ENCODE peak calls at places on chromosomes 5 and 9, in ten cellular contexts. Z is HL-60, V is HCT116, O is breast epithelium, K is H1, L is stomach, W is Panc1, I is GM12891, S is sigmoid colon, P is SK-N-SH. A is an unnamed sample.

GRCh38 chr5:107404595-107405366 is 266.0 kb downstream of the EFNA5 start:
- DNase-seq in K (no peak), I (no peak), P (no peak), Z (no peak), W (no peak), L (no peak), S (no peak), V (no peak), O (no peak), A (no peak)

GRCh38 chr9:134243778-134244467 is 79.6 kb upstream of the RNU6ATAC start:
- DNase-seq in S (no peak), P (no peak), O (no peak), W (no peak), L (peak), Z (peak), K (no peak), I (peak), V (no peak), A (no peak)

GRCh38 chr5:181171782-181172181 is 24.4 kb downstream of the OR2V2 start:
- DNase-seq in P (no peak), V (no peak), W (no peak), I (no peak), L (no peak), K (no peak), S (no peak), Z (no peak), O (no peak), A (no peak)

GRCh38 chr5:126100767-126101166 is 322.4 kb upstream of the GRAMD2B start:
- DNase-seq in W (no peak), K (no peak), I (no peak), S (no peak), P (no peak), V (peak), Z (no peak), L (no peak), O (no peak), A (no peak)

GRCh38 chr9:116482740-116483139 is 204.4 kb upstream of the TRIM32 start:
- DNase-seq in W (no peak), S (no peak), P (no peak), O (no peak), L (no peak), I (no peak), V (no peak), Z (no peak), K (peak), A (no peak)

GRCh38 chr5:118479285-118479684 is 509.1 kb downstream of the DTWD2 start:
- DNase-seq in W (no peak), O (no peak), S (no peak), K (no peak), Z (no peak), V (no peak), I (no peak), L (no peak), P (no peak), A (no peak)

GRCh38 chr9:110875275-110875674 is 163.0 kb downstream of the LPAR1 start:
- DNase-seq in K (peak), P (no peak), L (no peak), O (no peak), W (no peak), S (peak), I (peak), V (no peak), Z (peak), A (no peak)

GRCh38 chr5:141771031-141771430 is 89.0 kb upstream of the ARAP3 start:
- DNase-seq in W (no peak), I (no peak), K (no peak), L (no peak), O (no peak), S (no peak), Z (no peak), V (no peak), P (no peak), A (no peak)

GRCh38 chr5:42767491-42768105 is 11.0 kb downstream of the CCDC152 start:
- DNase-seq in S (no peak), I (no peak), P (peak), K (no peak), V (no peak), L (no peak), W (peak), Z (no peak), O (no peak), A (no peak)

GRCh38 chr9:114287001-114287762 is 35.7 kb upstream of the ORM1 start:
- DNase-seq in O (peak), I (no peak), Z (no peak), W (no peak), V (no peak), K (peak), P (no peak), L (no peak), S (peak), A (no peak)

GRCh38 chr5:115816226-115817042 is at the start of gene CDO1:
- DNase-seq in O (peak), S (peak), W (no peak), K (peak), Z (no peak), P (peak), L (no peak), V (no peak), I (peak), A (no peak)

GRCh38 chr9:102114557-102114956 is 376.1 kb upstream of the GRIN3A start:
- DNase-seq in K (no peak), V (no peak), L (no peak), I (no peak), W (no peak), P (no peak), Z (no peak), S (no peak), O (no peak), A (no peak)

GRCh38 chr5:149563461-149563860 is 12.2 kb upstream of the CSNK1A1 start:
- DNase-seq in V (no peak), L (no peak), S (no peak), W (peak), Z (no peak), K (no peak), O (no peak), P (no peak), I (no peak), A (no peak)

GRCh38 chr9:137582286-137582860 is 3.6 kb upstream of the DPH7 start:
- DNase-seq in P (peak), V (no peak), S (no peak), I (no peak), L (peak), Z (no peak), O (no peak), W (no peak), K (peak), A (no peak)

GRCh38 chr5:121630402-121630801 is 221.3 kb upstream of the FTMT start:
- DNase-seq in V (no peak), Z (no peak), K (no peak), W (no peak), I (no peak), P (no peak), L (no peak), O (no peak), S (no peak), A (no peak)

GRCh38 chr5:144201578-144201977 is 30.9 kb downstream of the KCTD16 start:
- DNase-seq in K (no peak), Z (no peak), O (no peak), V (no peak), W (no peak), S (no peak), P (no peak), I (no peak), L (no peak), A (no peak)

GRCh38 chr5:80238778-80239679 is 16.8 kb downstream of the SERINC5 start:
- DNase-seq in P (peak), I (no peak), Z (no peak), L (peak), O (peak), V (no peak), W (no peak), K (no peak), S (peak), A (peak)

GRCh38 chr9:133307271-133307670 is 28.7 kb downstream of the SURF6 start:
- DNase-seq in I (no peak), K (no peak), P (no peak), W (no peak), V (no peak), Z (no peak), L (no peak), O (no peak), S (no peak), A (no peak)

GRCh38 chr5:151202381-151203139 is 21.3 kb downstream of the CCDC69 start:
- DNase-seq in O (no peak), V (peak), I (no peak), W (peak), L (no peak), K (no peak), Z (peak), S (no peak), P (no peak), A (peak)

GRCh38 chr5:120684213-120684612 is 220.1 kb downstream of the PRR16 start:
- DNase-seq in S (no peak), K (no peak), W (no peak), P (no peak), I (no peak), O (no peak), Z (no peak), V (peak), L (no peak), A (no peak)

GRCh38 chr9:105503873-105504272 is 54.1 kb upstream of the FKTN start:
- DNase-seq in P (no peak), O (no peak), K (no peak), S (no peak), L (no peak), W (no peak), I (no peak), Z (no peak), V (no peak), A (no peak)

GRCh38 chr5:108639356-108639755 is 108.3 kb upstream of the FER start:
- DNase-seq in K (no peak), P (no peak), L (no peak), O (no peak), V (no peak), S (no peak), I (no peak), W (no peak), Z (no peak), A (no peak)

GRCh38 chr9:93089481-93089991 is 6.5 kb upstream of the CARD19 start:
- DNase-seq in I (no peak), P (peak), L (no peak), O (peak), K (no peak), Z (no peak), W (no peak), S (peak), V (no peak), A (no peak)

GRCh38 chr5:109141499-109142200 is 268.1 kb downstream of the PJA2 start:
- DNase-seq in Z (no peak), L (no peak), W (no peak), I (no peak), K (no peak), P (no peak), V (no peak), S (no peak), O (no peak), A (no peak)

GRCh38 chr5:56525117-56525516 is 290.2 kb upstream of the MAP3K1 start:
- DNase-seq in Z (no peak), L (peak), W (no peak), P (no peak), K (no peak), O (no peak), S (no peak), I (no peak), V (no peak), A (no peak)

GRCh38 chr5:51172853-51173635 is 210.2 kb upstream of the ISL1 start:
- DNase-seq in I (no peak), P (no peak), V (no peak), L (no peak), O (no peak), Z (no peak), K (peak), S (no peak), W (no peak), A (no peak)

GRCh38 chr5:123059455-123059854 is 22.9 kb upstream of the PPIC start:
- DNase-seq in W (no peak), Z (no peak), O (no peak), S (no peak), P (no peak), L (no peak), V (no peak), K (no peak), I (no peak), A (no peak)

GRCh38 chr9:83013261-83013610 is 49.7 kb downstream of the RASEF start:
- DNase-seq in V (no peak), S (no peak), I (no peak), W (no peak), L (no peak), K (no peak), Z (no peak), O (no peak), P (no peak), A (peak)

GRCh38 chr9:131618785-131619184 is 73.5 kb downstream of the PRRT1B start:
- DNase-seq in Z (no peak), V (no peak), I (no peak), K (no peak), S (no peak), W (no peak), P (no peak), L (no peak), O (no peak), A (no peak)

GRCh38 chr9:123983047-123983446 is 28.5 kb upstream of the LHX2 start:
- DNase-seq in O (no peak), P (no peak), K (no peak), L (no peak), V (no peak), I (no peak), W (no peak), Z (no peak), S (no peak), A (no peak)

GRCh38 chr5:93583799-93584530 is 943 bp downstream of the NR2F1 start:
- DNase-seq in K (no peak), I (no peak), L (no peak), P (peak), V (no peak), O (no peak), W (no peak), S (peak), Z (no peak), A (peak)

GRCh38 chr5:93584531-93585053 is 1.6 kb downstream of the NR2F1 start:
- DNase-seq in K (no peak), I (no peak), S (no peak), Z (no peak), P (peak), W (no peak), L (no peak), V (no peak), O (no peak), A (peak)

GRCh38 chr5:93581738-93582414 is 857 bp upstream of the NR2F1-AS1 start:
- DNase-seq in Z (no peak), O (no peak), L (no peak), P (no peak), S (peak), V (peak), K (no peak), I (no peak), W (no peak), A (peak)

GRCh38 chr5:93583525-93583798 is 440 bp downstream of the NR2F1 start:
- DNase-seq in K (no peak), O (no peak), P (no peak), V (no peak), L (no peak), S (no peak), I (no peak), W (no peak), Z (no peak), A (no peak)

DNA sequence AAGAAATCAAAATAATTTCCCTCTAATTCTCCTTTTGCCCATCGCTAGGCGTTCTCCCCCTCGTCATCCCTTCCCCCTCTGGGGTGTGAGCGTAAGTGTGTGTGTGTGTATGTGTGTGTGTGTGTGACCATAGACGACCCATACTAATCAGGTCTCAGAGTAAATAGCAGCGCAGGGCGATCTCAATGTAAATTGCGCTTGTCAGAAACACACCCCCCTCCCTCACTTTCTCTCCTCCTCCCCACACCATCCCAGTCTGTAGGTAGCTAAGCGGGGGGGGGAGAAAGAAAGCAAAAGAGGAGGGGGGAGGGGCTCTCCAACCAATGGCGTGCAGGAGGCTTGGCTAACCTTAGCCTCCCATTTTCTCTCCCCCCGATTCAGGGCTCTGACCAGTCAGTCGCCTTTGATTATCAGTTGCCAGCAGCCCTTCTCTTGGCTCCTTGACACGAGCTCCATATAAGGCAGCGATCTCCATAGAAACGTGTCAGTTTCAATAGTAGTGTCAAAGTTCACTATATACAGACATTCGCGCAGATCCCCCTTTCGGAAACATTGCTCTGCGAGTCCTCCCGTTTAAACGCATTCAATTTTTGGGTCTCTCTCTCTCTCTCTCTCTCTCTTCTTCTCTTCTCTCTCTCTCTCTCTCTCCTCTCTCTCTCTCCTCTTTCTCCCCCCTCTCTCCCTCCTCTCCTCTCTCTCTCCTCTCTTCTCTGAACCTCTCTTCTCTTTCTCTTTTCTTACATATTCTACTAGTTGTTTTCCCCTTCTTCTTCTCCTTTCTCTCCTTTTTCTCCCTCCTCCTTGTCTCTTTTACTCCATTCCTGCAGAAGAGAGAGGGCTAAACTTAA is at the start of gene NR2F1:
- DNase-seq in O (no peak), Z (no peak), W (no peak), K (peak), L (peak), S (peak), P (peak), I (no peak), V (peak), A (peak)
- TF ChIP-seq POLR2AphosphoS5 in O (peak), Z (no peak), W (peak), K (no peak), L (peak), S (no peak), P (peak), I (no peak), V (peak), A (peak)

GRCh38 chr5:132310141-132310834 is 16.1 kb downstream of the SLC22A4 start:
- DNase-seq in W (no peak), P (no peak), O (no peak), V (no peak), L (no peak), K (no peak), S (no peak), I (no peak), Z (no peak), A (peak)
- TF ChIP-seq POLR2AphosphoS5 in W (no peak), P (no peak), O (no peak), V (no peak), L (no peak), K (no peak), S (no peak), I (no peak), Z (no peak), A (no peak)

DNA sequence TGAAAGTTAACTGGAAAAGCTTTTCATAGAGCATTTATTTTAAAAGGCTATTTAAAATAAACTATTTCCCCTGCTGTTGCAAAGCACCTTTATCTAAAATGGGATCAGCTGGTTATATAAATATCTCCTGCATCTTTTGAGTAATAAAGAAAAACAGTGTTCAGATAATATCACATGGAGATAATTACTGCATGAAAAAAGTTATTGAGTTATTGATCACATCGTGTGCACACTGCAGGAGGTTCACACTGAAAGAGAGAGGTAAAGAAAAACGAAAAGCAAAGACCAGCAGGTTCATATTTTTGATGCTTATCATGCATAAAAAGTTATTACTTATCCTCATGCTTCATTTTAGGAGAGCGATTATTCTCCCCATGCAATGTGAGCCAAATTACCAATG is 55.4 kb upstream of the OTP start:
- DNase-seq in V (no peak), W (no peak), S (no peak), Z (no peak), L (no peak), O (no peak), K (no peak), P (no peak), I (no peak), A (no peak)
- TF ChIP-seq POLR2AphosphoS5 in V (no peak), W (no peak), S (no peak), Z (no peak), L (no peak), O (no peak), K (no peak), P (no peak), I (no peak), A (no peak)

DNA sequence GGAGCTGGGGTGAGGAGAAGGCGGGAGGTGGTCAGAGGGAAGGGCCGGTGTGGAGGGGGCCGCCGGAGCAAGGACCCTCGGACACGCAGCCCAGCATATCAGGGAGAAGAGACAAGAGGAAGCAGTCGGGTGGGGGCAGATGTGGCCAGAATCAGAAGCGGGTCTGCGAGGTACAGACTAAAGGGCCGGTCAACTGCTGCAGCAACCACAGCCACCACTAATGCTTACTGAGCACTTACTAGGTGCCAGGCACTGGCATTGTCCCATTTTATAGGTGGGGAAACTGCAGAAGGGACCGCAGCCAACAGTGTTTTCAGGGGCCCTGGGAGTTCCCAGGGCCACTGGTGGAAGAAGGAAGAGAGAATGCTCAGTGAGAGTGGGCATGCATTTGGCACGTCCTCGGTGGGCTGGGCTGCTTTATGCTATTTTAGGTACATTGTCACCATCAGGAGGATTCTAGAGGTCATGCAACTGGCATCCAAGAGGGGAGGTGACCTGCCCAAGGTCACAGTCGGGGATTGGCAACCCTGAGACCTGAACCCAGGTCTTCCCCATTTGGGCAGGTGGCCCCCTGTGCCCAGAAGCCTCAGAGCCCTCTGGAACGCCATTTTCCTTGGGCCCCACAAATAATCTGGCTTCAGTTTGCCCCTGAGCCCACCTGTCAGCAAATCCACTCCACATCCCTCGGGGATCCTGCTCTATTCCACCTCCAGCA is 53.4 kb downstream of the DUSP1 start:
- DNase-seq in V (no peak), K (no peak), L (no peak), W (no peak), S (peak), O (no peak), Z (no peak), I (no peak), P (no peak), A (no peak)
- TF ChIP-seq POLR2AphosphoS5 in V (no peak), K (no peak), L (no peak), W (no peak), S (no peak), O (no peak), Z (no peak), I (no peak), P (no peak), A (no peak)

GRCh38 chr5:177304392-177305119 is 957 bp downstream of the PRELID1 start:
- DNase-seq in K (no peak), L (no peak), O (no peak), V (no peak), P (peak), S (peak), W (no peak), I (no peak), Z (no peak), A (no peak)
- TF ChIP-seq POLR2AphosphoS5 in K (no peak), L (no peak), O (no peak), V (peak), P (peak), S (no peak), W (peak), I (no peak), Z (no peak), A (no peak)